ENCODE peak calls at places on chromosome 3, in seven cellular contexts. S is A549, C is endothelial cell of umbilical vein, Q is suprapubic skin, R is body of pancreas, O is HCT116, J is IMR-90. X is an unnamed sample.

GRCh38 chr3:57110797-57111196 is 50.3 kb downstream of the SPATA12 start:
- DNase-seq in O (no peak), Q (no peak), R (no peak), S (no peak), J (no peak), C (no peak), X (no peak)

GRCh38 chr3:47781326-47781684 is 388 bp downstream of the SMARCC1 start:
- DNase-seq in R (peak), S (peak), J (no peak), O (no peak), Q (no peak), C (no peak), X (no peak)

GRCh38 chr3:148202386-148202785 is 495.3 kb upstream of the AGTR1 start:
- DNase-seq in J (no peak), O (no peak), R (no peak), C (no peak), Q (no peak), S (no peak), X (no peak)

GRCh38 chr3:171788546-171789351 is 21.5 kb downstream of the PLD1 start:
- DNase-seq in J (peak), R (no peak), O (no peak), Q (no peak), S (no peak), C (peak), X (no peak)

GRCh38 chr3:182726258-182727142 is 66.8 kb upstream of the ATP11B start:
- DNase-seq in C (no peak), Q (no peak), J (no peak), O (no peak), R (no peak), S (no peak), X (no peak)

GRCh38 chr3:97699889-97700288 is 64.7 kb upstream of the ARL6 start:
- DNase-seq in O (no peak), S (no peak), Q (no peak), R (no peak), C (no peak), J (no peak), X (no peak)

GRCh38 chr3:9623148-9623547 is 26.2 kb upstream of the MTMR14 start:
- DNase-seq in Q (no peak), J (peak), O (no peak), R (no peak), C (no peak), S (no peak), X (no peak)

GRCh38 chr3:196648856-196649255 is 9.4 kb downstream of the NRROS start:
- DNase-seq in C (no peak), R (no peak), Q (no peak), S (no peak), O (no peak), J (no peak), X (no peak)

GRCh38 chr3:131699001-131699400 is 196.2 kb upstream of the MRPL3 start:
- DNase-seq in R (no peak), Q (no peak), J (no peak), C (no peak), O (no peak), S (no peak), X (no peak)

GRCh38 chr3:73600293-73600938 is 24.3 kb downstream of the PDZRN3 start:
- DNase-seq in S (no peak), O (no peak), Q (no peak), J (peak), C (no peak), R (no peak), X (no peak)

GRCh38 chr3:14113964-14114667 is 10.6 kb downstream of the CHCHD4 start:
- DNase-seq in J (no peak), O (no peak), Q (no peak), R (no peak), S (no peak), C (no peak), X (no peak)

GRCh38 chr3:136120373-136121348 is 75.5 kb downstream of the MSL2 start:
- DNase-seq in R (no peak), J (peak), Q (no peak), S (no peak), C (no peak), O (no peak), X (no peak)

GRCh38 chr3:14218355-14218754 is 39.7 kb downstream of the LSM3 start:
- DNase-seq in O (no peak), Q (no peak), J (no peak), S (no peak), C (no peak), R (no peak), X (no peak)

GRCh38 chr3:193297421-193297820 is 56.4 kb downstream of the PLAAT1 start:
- DNase-seq in O (no peak), J (no peak), S (no peak), C (no peak), Q (no peak), R (no peak), X (no peak)

GRCh38 chr3:142117052-142117451 is 32.3 kb downstream of the TFDP2 start:
- DNase-seq in O (peak), S (no peak), J (peak), Q (no peak), R (no peak), C (no peak), X (no peak)

GRCh38 chr3:161925749-161926360 is 429.2 kb downstream of the OTOL1 start:
- DNase-seq in R (no peak), J (no peak), S (no peak), Q (no peak), O (no peak), C (no peak), X (no peak)

GRCh38 chr3:141127344-141128125 is 76.4 kb downstream of the SPSB4 start:
- DNase-seq in J (no peak), O (no peak), Q (peak), R (peak), S (no peak), C (no peak), X (no peak)

GRCh38 chr3:52032702-52033408 is 23.5 kb downstream of the DUSP7 start:
- DNase-seq in J (no peak), S (no peak), R (no peak), C (no peak), O (no peak), Q (no peak), X (no peak)
- H3K27ac ChIP-seq in J (no peak), S (no peak), R (no peak), C (no peak), O (no peak), Q (no peak), X (no peak)

DNA sequence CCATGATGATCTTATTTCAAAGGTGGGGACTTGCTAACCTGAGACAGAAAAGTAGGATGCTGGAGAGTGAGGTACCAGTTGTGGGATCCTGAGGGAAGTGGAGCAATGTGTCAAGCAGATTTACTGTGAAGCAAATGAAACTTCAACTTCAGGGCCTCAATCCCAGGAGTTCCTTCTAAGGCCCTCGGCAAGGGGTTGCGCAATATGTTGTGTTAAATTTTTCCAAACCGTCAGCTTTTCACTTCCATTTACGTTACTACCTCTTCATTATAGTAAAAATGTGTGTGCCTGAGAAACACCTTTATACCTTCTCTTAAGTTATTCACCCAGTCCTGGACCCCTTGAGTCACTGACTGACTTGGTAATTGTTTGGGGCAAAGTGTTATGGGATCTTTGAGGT is 42.5 kb upstream of the KCNH8 start:
- DNase-seq in C (no peak), J (no peak), R (no peak), O (no peak), S (no peak), Q (no peak), X (no peak)
- TF ChIP-seq POLR2A in C (no peak), J (no peak), R (no peak), O (no peak), S (no peak), Q (no peak), X (no peak)

DNA sequence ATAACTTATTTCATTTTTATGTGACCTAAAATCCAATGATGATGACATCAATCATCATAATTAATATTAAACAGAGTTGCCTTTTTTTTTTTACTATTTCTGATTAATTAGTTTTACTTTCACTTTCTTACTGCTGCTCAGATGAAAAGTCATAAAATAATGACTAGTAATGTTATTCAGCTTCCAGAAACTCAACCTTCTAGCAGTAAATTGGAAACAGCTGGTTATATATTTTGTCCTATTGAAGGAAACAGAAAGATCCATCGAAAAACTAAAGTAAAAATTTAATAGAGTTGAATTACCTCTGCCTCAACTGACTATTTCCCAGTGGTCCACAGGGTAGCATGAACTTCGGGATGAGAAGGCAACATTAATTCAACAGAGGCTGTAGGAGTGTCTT is 107.1 kb upstream of the PTX3 start:
- DNase-seq in O (no peak), Q (no peak), R (no peak), C (no peak), J (no peak), S (no peak), X (no peak)
- H3K27ac ChIP-seq in O (no peak), Q (no peak), R (no peak), C (no peak), J (no peak), S (no peak), X (no peak)

GRCh38 chr3:51995346-51996156 is at the start of gene RPL29:
- DNase-seq in R (peak), J (peak), Q (peak), O (peak), S (peak), C (peak), X (peak)
- TF ChIP-seq POLR2A in R (peak), J (peak), Q (peak), O (peak), S (peak), C (peak), X (no peak)

DNA sequence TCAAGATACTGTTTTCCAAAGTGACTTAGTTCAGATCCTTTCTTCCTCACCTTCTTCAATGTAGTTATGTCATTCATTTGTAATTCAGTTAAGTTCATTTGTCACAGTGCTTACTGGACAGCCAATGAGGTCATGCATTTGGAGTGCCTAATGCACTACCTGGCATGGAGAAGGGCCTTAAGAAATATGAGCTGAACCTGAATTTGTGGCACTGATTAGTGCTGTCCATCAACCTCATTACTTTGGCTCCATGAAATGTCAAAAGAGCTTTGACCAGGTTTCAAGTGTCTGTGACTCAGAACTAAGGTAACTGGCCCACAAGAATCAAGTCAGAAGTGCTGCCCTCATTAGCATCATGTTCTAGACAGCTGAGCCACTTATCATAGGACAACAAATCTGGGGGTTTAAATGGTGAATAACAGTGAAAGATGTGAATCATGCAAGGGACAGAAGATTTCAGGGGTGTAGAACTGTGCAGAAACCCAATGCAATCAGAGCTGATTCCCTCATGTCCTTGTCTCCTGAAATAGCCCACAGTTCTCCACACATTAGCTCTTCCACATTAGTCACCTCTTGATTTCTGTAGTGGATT is 38.5 kb downstream of the CHST2 start:
- DNase-seq in J (no peak), R (no peak), S (no peak), O (no peak), C (no peak), Q (no peak), X (no peak)
- H3K27ac ChIP-seq in J (no peak), R (no peak), S (no peak), O (no peak), C (no peak), Q (no peak), X (no peak)

DNA sequence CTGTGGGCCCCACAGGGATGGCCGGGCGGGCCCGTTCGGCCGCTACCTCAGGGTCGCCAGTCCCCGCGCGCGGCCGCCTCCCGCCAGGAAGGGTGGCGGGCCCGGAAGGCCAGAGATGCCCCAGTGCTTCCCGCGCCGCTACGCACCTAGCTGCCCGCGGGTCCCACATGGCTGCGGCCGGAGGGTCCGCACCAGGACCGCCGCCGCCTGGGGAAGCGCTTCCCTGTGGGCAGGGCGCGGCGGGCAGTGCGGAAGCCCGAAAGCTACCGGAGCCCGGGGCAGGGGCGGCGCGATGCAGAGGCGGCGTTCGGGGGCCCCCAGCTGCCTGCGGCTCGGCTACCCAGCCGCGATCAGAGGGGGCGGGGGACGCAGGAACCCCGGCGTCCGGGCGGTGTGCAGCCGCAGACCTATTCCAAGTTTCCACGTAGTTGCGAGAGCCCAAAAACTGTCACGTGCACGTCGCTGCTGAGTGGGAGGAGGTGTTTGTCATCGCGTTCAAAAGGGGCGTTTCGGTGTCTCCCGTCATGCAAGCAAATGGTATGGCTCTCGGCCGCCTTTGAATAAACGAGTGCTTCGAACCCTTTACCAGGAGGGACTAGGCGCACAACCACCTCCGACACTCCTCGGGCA is at the start of gene TRANK1:
- DNase-seq in O (no peak), S (peak), C (peak), Q (peak), J (peak), R (peak), X (peak)
- TF ChIP-seq POLR2A in O (no peak), S (no peak), C (no peak), Q (no peak), J (no peak), R (no peak), X (peak)

GRCh38 chr3:15769256-15769915 is 28.4 kb downstream of the ANKRD28 start:
- DNase-seq in O (no peak), J (no peak), Q (no peak), R (no peak), S (no peak), C (no peak), X (no peak)

GRCh38 chr3:15766406-15766805 is 31.4 kb downstream of the ANKRD28 start:
- DNase-seq in C (no peak), R (no peak), S (no peak), J (no peak), O (no peak), Q (no peak), X (no peak)

GRCh38 chr3:15771444-15771843 is 26.3 kb downstream of the ANKRD28 start:
- DNase-seq in O (no peak), S (no peak), Q (no peak), C (no peak), R (no peak), J (no peak), X (no peak)

GRCh38 chr3:15768421-15769255 is 29.1 kb downstream of the ANKRD28 start:
- DNase-seq in Q (no peak), C (peak), O (peak), R (peak), J (peak), S (peak), X (no peak)
- H3K27ac ChIP-seq in Q (peak), C (peak), O (peak), R (peak), J (peak), S (peak), X (no peak)